ENCODE peak calls at places on chromosome 5, in seven cellular contexts. One of them, this sample, is unnamed.

GRCh38 chr5:56981906-56982305 is 30.0 kb upstream of the MIER3 start:
- DNase-seq in fibroblast of mammary gland: no peak
- DNase-seq in mucosa of descending colon: no peak
- DNase-seq in GM12865: no peak
- DNase-seq in lower leg skin: no peak
- DNase-seq in H1: no peak
- DNase-seq in kidney epithelial cell: no peak
- DNase-seq in this sample: no peak

GRCh38 chr5:33725846-33726245 is 165.9 kb downstream of the ADAMTS12 start:
- DNase-seq in fibroblast of mammary gland: peak
- DNase-seq in mucosa of descending colon: no peak
- DNase-seq in GM12865: no peak
- DNase-seq in lower leg skin: no peak
- DNase-seq in H1: no peak
- DNase-seq in kidney epithelial cell: no peak
- DNase-seq in this sample: no peak

GRCh38 chr5:107388111-107388861 is 282.5 kb downstream of the EFNA5 start:
- DNase-seq in fibroblast of mammary gland: peak
- DNase-seq in mucosa of descending colon: no peak
- DNase-seq in GM12865: peak
- DNase-seq in lower leg skin: no peak
- DNase-seq in H1: no peak
- DNase-seq in kidney epithelial cell: no peak
- DNase-seq in this sample: peak

GRCh38 chr5:115979628-115980041 is 17.4 kb downstream of the LVRN start:
- DNase-seq in fibroblast of mammary gland: peak
- DNase-seq in mucosa of descending colon: no peak
- DNase-seq in GM12865: no peak
- DNase-seq in lower leg skin: no peak
- DNase-seq in H1: no peak
- DNase-seq in kidney epithelial cell: no peak
- DNase-seq in this sample: peak

GRCh38 chr5:139415221-139415861 is 11.5 kb upstream of the SPATA24 start:
- DNase-seq in fibroblast of mammary gland: no peak
- DNase-seq in mucosa of descending colon: no peak
- DNase-seq in GM12865: no peak
- DNase-seq in lower leg skin: no peak
- DNase-seq in H1: no peak
- DNase-seq in kidney epithelial cell: no peak
- DNase-seq in this sample: no peak

GRCh38 chr5:95439801-95440493 is 48.8 kb downstream of the FAM81B start:
- DNase-seq in fibroblast of mammary gland: no peak
- DNase-seq in mucosa of descending colon: no peak
- DNase-seq in GM12865: no peak
- DNase-seq in lower leg skin: no peak
- DNase-seq in H1: no peak
- DNase-seq in kidney epithelial cell: no peak
- DNase-seq in this sample: no peak

GRCh38 chr5:130034872-130035271 is 130.6 kb downstream of the CHSY3 start:
- DNase-seq in fibroblast of mammary gland: peak
- DNase-seq in mucosa of descending colon: no peak
- DNase-seq in GM12865: no peak
- DNase-seq in lower leg skin: no peak
- DNase-seq in H1: no peak
- DNase-seq in kidney epithelial cell: no peak
- DNase-seq in this sample: peak

GRCh38 chr5:31995714-31996113 is 178.4 kb downstream of the GOLPH3 start:
- DNase-seq in fibroblast of mammary gland: no peak
- DNase-seq in mucosa of descending colon: no peak
- DNase-seq in GM12865: no peak
- DNase-seq in lower leg skin: no peak
- DNase-seq in H1: no peak
- DNase-seq in kidney epithelial cell: no peak
- DNase-seq in this sample: no peak

GRCh38 chr5:3265131-3265885 is 330.3 kb upstream of the IRX1 start:
- DNase-seq in fibroblast of mammary gland: no peak
- DNase-seq in mucosa of descending colon: no peak
- DNase-seq in GM12865: no peak
- DNase-seq in lower leg skin: no peak
- DNase-seq in H1: no peak
- DNase-seq in kidney epithelial cell: no peak
- DNase-seq in this sample: no peak

GRCh38 chr5:138065102-138065501 is 18.7 kb upstream of the WNT8A start:
- DNase-seq in fibroblast of mammary gland: no peak
- DNase-seq in mucosa of descending colon: no peak
- DNase-seq in GM12865: peak
- DNase-seq in lower leg skin: no peak
- DNase-seq in H1: peak
- DNase-seq in kidney epithelial cell: no peak
- DNase-seq in this sample: no peak

GRCh38 chr5:60492958-60493357 is 207.0 kb downstream of the DEPDC1B start:
- DNase-seq in fibroblast of mammary gland: peak
- DNase-seq in mucosa of descending colon: no peak
- DNase-seq in GM12865: no peak
- DNase-seq in lower leg skin: no peak
- DNase-seq in H1: no peak
- DNase-seq in kidney epithelial cell: no peak
- DNase-seq in this sample: no peak

GRCh38 chr5:3220201-3220600 is 375.4 kb upstream of the IRX1 start:
- DNase-seq in fibroblast of mammary gland: no peak
- DNase-seq in mucosa of descending colon: no peak
- DNase-seq in GM12865: no peak
- DNase-seq in lower leg skin: no peak
- DNase-seq in H1: no peak
- DNase-seq in kidney epithelial cell: no peak
- DNase-seq in this sample: no peak

GRCh38 chr5:151615431-151615830 is 24.3 kb upstream of the FAT2 start:
- DNase-seq in fibroblast of mammary gland: no peak
- DNase-seq in mucosa of descending colon: no peak
- DNase-seq in GM12865: peak
- DNase-seq in lower leg skin: no peak
- DNase-seq in H1: no peak
- DNase-seq in kidney epithelial cell: no peak
- DNase-seq in this sample: no peak

GRCh38 chr5:16626696-16627264 is 10.0 kb upstream of the RETREG1 start:
- DNase-seq in fibroblast of mammary gland: peak
- DNase-seq in mucosa of descending colon: no peak
- DNase-seq in GM12865: peak
- DNase-seq in lower leg skin: no peak
- DNase-seq in H1: no peak
- DNase-seq in kidney epithelial cell: no peak
- DNase-seq in this sample: peak

GRCh38 chr5:161765611-161766010 is 80.1 kb downstream of the GABRA6 start:
- DNase-seq in fibroblast of mammary gland: no peak
- DNase-seq in mucosa of descending colon: no peak
- DNase-seq in GM12865: no peak
- DNase-seq in lower leg skin: no peak
- DNase-seq in H1: no peak
- DNase-seq in kidney epithelial cell: no peak
- DNase-seq in this sample: no peak

GRCh38 chr5:63401434-63402046 is 560.7 kb downstream of the HTR1A start:
- DNase-seq in fibroblast of mammary gland: peak
- DNase-seq in mucosa of descending colon: peak
- DNase-seq in GM12865: peak
- DNase-seq in lower leg skin: peak
- DNase-seq in H1: peak
- DNase-seq in kidney epithelial cell: no peak
- DNase-seq in this sample: peak

GRCh38 chr5:3356016-3356415 is 239.6 kb upstream of the IRX1 start:
- DNase-seq in fibroblast of mammary gland: no peak
- DNase-seq in mucosa of descending colon: no peak
- DNase-seq in GM12865: no peak
- DNase-seq in lower leg skin: no peak
- DNase-seq in H1: no peak
- DNase-seq in kidney epithelial cell: no peak
- DNase-seq in this sample: no peak

GRCh38 chr5:139746691-139747582 is 48.7 kb upstream of the PSD2 start:
- DNase-seq in fibroblast of mammary gland: peak
- DNase-seq in mucosa of descending colon: peak
- DNase-seq in GM12865: peak
- DNase-seq in lower leg skin: no peak
- DNase-seq in H1: peak
- DNase-seq in kidney epithelial cell: no peak
- DNase-seq in this sample: peak

GRCh38 chr5:18745591-18745987 is 1111.3 kb downstream of the TAF11L14 start:
- DNase-seq in fibroblast of mammary gland: peak
- DNase-seq in mucosa of descending colon: peak
- DNase-seq in GM12865: peak
- DNase-seq in lower leg skin: no peak
- DNase-seq in H1: no peak
- DNase-seq in kidney epithelial cell: no peak
- DNase-seq in this sample: no peak

GRCh38 chr5:132096904-132097303 is 23.3 kb downstream of the CSF2 start:
- DNase-seq in fibroblast of mammary gland: no peak
- DNase-seq in mucosa of descending colon: no peak
- DNase-seq in GM12865: no peak
- DNase-seq in lower leg skin: no peak
- DNase-seq in H1: no peak
- DNase-seq in kidney epithelial cell: no peak
- DNase-seq in this sample: no peak

GRCh38 chr5:154477382-154478223 is 424 bp downstream of the HAND1 start:
- DNase-seq in fibroblast of mammary gland: peak
- DNase-seq in mucosa of descending colon: no peak
- DNase-seq in GM12865: no peak
- DNase-seq in lower leg skin: no peak
- DNase-seq in H1: peak
- DNase-seq in kidney epithelial cell: no peak
- DNase-seq in this sample: no peak

GRCh38 chr5:178382689-178383276 is 150.2 kb upstream of the PHYKPL start:
- DNase-seq in fibroblast of mammary gland: no peak
- DNase-seq in mucosa of descending colon: no peak
- DNase-seq in GM12865: no peak
- DNase-seq in lower leg skin: no peak
- DNase-seq in H1: no peak
- DNase-seq in kidney epithelial cell: no peak
- DNase-seq in this sample: no peak

GRCh38 chr5:135707302-135707701 is 127.2 kb upstream of the SLC25A48 start:
- DNase-seq in fibroblast of mammary gland: no peak
- DNase-seq in mucosa of descending colon: no peak
- DNase-seq in GM12865: no peak
- DNase-seq in lower leg skin: no peak
- DNase-seq in H1: no peak
- DNase-seq in kidney epithelial cell: no peak
- DNase-seq in this sample: no peak

DNA sequence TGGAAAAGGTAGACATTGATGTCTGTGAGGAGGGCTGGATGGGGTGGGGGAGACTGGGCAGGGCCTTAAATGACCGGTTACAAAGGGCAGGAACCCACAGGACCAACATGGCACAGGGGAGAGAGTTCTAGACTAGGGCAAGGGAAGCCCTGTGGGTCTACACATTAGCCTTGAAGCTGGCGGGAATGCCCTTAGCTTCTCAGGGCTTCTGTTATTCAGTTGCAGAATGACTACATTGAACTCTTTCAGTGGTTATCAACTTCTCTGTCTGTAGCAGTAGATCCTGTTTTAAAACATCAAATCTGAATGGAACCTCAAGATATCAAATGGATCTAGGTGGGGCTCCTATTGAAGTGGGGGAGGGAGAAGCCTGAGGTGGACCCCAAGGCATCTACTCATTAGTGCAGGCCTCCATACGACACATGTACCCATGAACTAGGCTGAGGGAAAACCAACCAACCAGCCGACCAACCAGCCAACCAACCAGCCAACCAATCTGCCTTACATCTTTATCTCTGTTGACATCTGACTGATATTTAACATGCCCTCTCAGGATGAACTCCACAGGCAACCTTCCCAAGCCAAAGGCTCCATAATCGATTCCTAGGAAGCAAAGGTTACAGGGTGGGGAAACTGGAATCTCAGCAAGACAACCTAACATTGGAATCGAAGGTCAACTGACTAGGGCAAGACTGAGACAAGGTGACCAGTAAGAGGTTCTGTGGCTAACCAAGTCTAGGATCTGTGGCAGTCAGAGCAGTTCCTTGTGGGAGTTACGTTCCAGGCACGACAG is 48.3 kb downstream of the DAP start:
- DNase-seq in fibroblast of mammary gland: no peak
- DNase-seq in mucosa of descending colon: no peak
- DNase-seq in GM12865: peak
- DNase-seq in lower leg skin: no peak
- DNase-seq in H1: no peak
- DNase-seq in kidney epithelial cell: no peak
- DNase-seq in this sample: no peak
- TF ChIP-seq CTCF in fibroblast of mammary gland: no peak
- TF ChIP-seq CTCF in mucosa of descending colon: no peak
- TF ChIP-seq CTCF in GM12865: no peak
- TF ChIP-seq CTCF in lower leg skin: no peak
- TF ChIP-seq CTCF in H1: no peak
- TF ChIP-seq CTCF in kidney epithelial cell: no peak
- TF ChIP-seq CTCF in this sample: no peak

GRCh38 chr5:119583684-119584083 is 45.7 kb upstream of the FAM170A start:
- DNase-seq in fibroblast of mammary gland: peak
- DNase-seq in mucosa of descending colon: no peak
- DNase-seq in GM12865: peak
- DNase-seq in lower leg skin: no peak
- DNase-seq in H1: no peak
- DNase-seq in kidney epithelial cell: no peak
- DNase-seq in this sample: no peak

GRCh38 chr5:119582987-119583386 is 46.4 kb upstream of the FAM170A start:
- DNase-seq in fibroblast of mammary gland: no peak
- DNase-seq in mucosa of descending colon: no peak
- DNase-seq in GM12865: no peak
- DNase-seq in lower leg skin: no peak
- DNase-seq in H1: no peak
- DNase-seq in kidney epithelial cell: no peak
- DNase-seq in this sample: no peak

DNA sequence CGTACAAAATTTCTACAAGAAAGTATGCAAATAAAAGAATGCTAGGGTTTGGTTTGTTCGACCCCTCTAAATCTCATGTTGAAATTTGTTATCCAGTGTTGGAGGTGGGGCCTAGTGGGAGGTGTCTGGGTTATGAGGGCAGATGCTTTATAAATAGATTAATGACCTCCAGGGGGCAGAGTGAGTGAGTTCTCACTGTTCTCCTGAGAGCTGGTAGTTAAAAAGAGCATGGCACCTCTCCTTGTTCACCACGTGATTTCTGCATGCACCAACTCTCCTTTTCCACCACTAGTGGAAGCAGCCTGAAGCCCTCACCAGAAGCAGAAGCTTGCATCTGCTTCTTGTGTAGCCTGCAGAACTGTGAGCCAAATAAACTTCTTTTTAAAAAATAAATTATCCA is 50.4 kb upstream of the FAM170A start:
- DNase-seq in fibroblast of mammary gland: peak
- DNase-seq in mucosa of descending colon: no peak
- DNase-seq in GM12865: peak
- DNase-seq in lower leg skin: no peak
- DNase-seq in H1: no peak
- DNase-seq in kidney epithelial cell: no peak
- DNase-seq in this sample: peak
- H3K4me3 ChIP-seq in fibroblast of mammary gland: no peak
- H3K4me3 ChIP-seq in mucosa of descending colon: no peak
- H3K4me3 ChIP-seq in GM12865: no peak
- H3K4me3 ChIP-seq in lower leg skin: no peak
- H3K4me3 ChIP-seq in H1: no peak
- H3K4me3 ChIP-seq in kidney epithelial cell: no peak
- H3K4me3 ChIP-seq in this sample: no peak

GRCh38 chr5:169003721-169004481 is 297.0 kb downstream of the SLIT3 start:
- DNase-seq in fibroblast of mammary gland: no peak
- DNase-seq in mucosa of descending colon: no peak
- DNase-seq in GM12865: no peak
- DNase-seq in lower leg skin: no peak
- DNase-seq in H1: no peak
- DNase-seq in kidney epithelial cell: no peak
- DNase-seq in this sample: no peak
- TF ChIP-seq CTCF in fibroblast of mammary gland: peak
- TF ChIP-seq CTCF in mucosa of descending colon: no peak
- TF ChIP-seq CTCF in GM12865: no peak
- TF ChIP-seq CTCF in lower leg skin: no peak
- TF ChIP-seq CTCF in H1: peak
- TF ChIP-seq CTCF in kidney epithelial cell: peak
- TF ChIP-seq CTCF in this sample: peak

GRCh38 chr5:170387775-170388174 is 1.4 kb downstream of the KCNMB1 start:
- DNase-seq in fibroblast of mammary gland: no peak
- DNase-seq in mucosa of descending colon: no peak
- DNase-seq in GM12865: no peak
- DNase-seq in lower leg skin: no peak
- DNase-seq in H1: no peak
- DNase-seq in kidney epithelial cell: no peak
- DNase-seq in this sample: no peak
- H3K4me3 ChIP-seq in fibroblast of mammary gland: no peak
- H3K4me3 ChIP-seq in mucosa of descending colon: no peak
- H3K4me3 ChIP-seq in GM12865: no peak
- H3K4me3 ChIP-seq in lower leg skin: no peak
- H3K4me3 ChIP-seq in H1: no peak
- H3K4me3 ChIP-seq in kidney epithelial cell: no peak
- H3K4me3 ChIP-seq in this sample: no peak

This sample was measured in choroid plexus epithelial cell.